ENCODE peak calls at places on chromosomes 16 and 17, in six cellular contexts. U is dermis microvascular lymphatic vessel endothelial cell; Q is hypothalamus; E is SJSA1; R is NCI-H1048; F is effector memory CD4-positive, alpha-beta T cell. A is an unnamed sample.

GRCh38 chr17:71633391-71633849 is 487.4 kb upstream of the SOX9 start:
- DNase-seq in U (no peak), Q (no peak), E (no peak), F (no peak), R (no peak), A (peak)

GRCh38 chr16:483351-484075 is 44.0 kb upstream of the CAPN15 start:
- DNase-seq in Q (no peak), F (no peak), U (no peak), E (no peak), R (no peak), A (no peak)

GRCh38 chr17:56602292-56603130 is 9.0 kb downstream of the NOG start:
- DNase-seq in U (no peak), E (no peak), F (no peak), Q (no peak), R (no peak), A (no peak)

GRCh38 chr16:80527297-80527696 is 13.5 kb upstream of the DYNLRB2 start:
- DNase-seq in F (no peak), E (no peak), R (no peak), U (peak), Q (no peak), A (peak)

GRCh38 chr17:17152385-17152784 is 53.7 kb downstream of the PLD6 start:
- DNase-seq in F (no peak), R (no peak), U (no peak), Q (no peak), E (peak), A (no peak)

GRCh38 chr16:48385272-48385953 is at the start of gene SIAH1:
- DNase-seq in R (peak), U (peak), F (peak), Q (peak), E (peak), A (peak)

GRCh38 chr17:80158846-80159245 is 11.0 kb upstream of the CARD14 start:
- DNase-seq in U (no peak), Q (no peak), F (no peak), E (no peak), R (no peak), A (no peak)

GRCh38 chr17:51362818-51363598 is 102.7 kb downstream of the UTP18 start:
- DNase-seq in R (no peak), F (no peak), E (no peak), U (no peak), Q (no peak), A (no peak)

GRCh38 chr17:76161619-76162222 is 20.7 kb upstream of the FOXJ1 start:
- DNase-seq in E (peak), R (no peak), Q (no peak), U (no peak), F (no peak), A (peak)